ENCODE peak calls at places on chromosome 12, in five cellular contexts. One of them, this sample, is unnamed.

GRCh38 chr12:130044991-130045621 is 117.2 kb upstream of the FZD10 start:
- DNase-seq in HTR-8/SVneo: no peak
- DNase-seq in PC-9: no peak
- DNase-seq in activated T-cell treated with anti-CD3 and anti-CD28 coated beads, Interleukin-2, amount 50 U/mL, for 24 hours: no peak
- DNase-seq in heart right ventricle: no peak
- DNase-seq in this sample: no peak

GRCh38 chr12:119992129-119992705 is 3.2 kb downstream of the BICDL1 start:
- DNase-seq in HTR-8/SVneo: no peak
- DNase-seq in heart right ventricle: no peak
- DNase-seq in PC-9: no peak
- DNase-seq in activated T-cell treated with anti-CD3 and anti-CD28 coated beads, Interleukin-2, amount 50 U/mL, for 24 hours: no peak
- DNase-seq in this sample: no peak

GRCh38 chr12:119938049-119938667 is 50.9 kb upstream of the BICDL1 start:
- DNase-seq in heart right ventricle: peak
- DNase-seq in activated T-cell treated with anti-CD3 and anti-CD28 coated beads, Interleukin-2, amount 50 U/mL, for 24 hours: peak
- DNase-seq in HTR-8/SVneo: peak
- DNase-seq in PC-9: peak
- DNase-seq in this sample: peak

GRCh38 chr12:56593909-56594621 is 36.1 kb downstream of the BAZ2A start:
- DNase-seq in PC-9: peak
- DNase-seq in HTR-8/SVneo: peak
- DNase-seq in heart right ventricle: peak
- DNase-seq in activated T-cell treated with anti-CD3 and anti-CD28 coated beads, Interleukin-2, amount 50 U/mL, for 24 hours: peak
- DNase-seq in this sample: peak

GRCh38 chr12:52521175-52521574 is 981 bp upstream of the KRT5 start:
- DNase-seq in HTR-8/SVneo: no peak
- DNase-seq in activated T-cell treated with anti-CD3 and anti-CD28 coated beads, Interleukin-2, amount 50 U/mL, for 24 hours: no peak
- DNase-seq in PC-9: peak
- DNase-seq in heart right ventricle: no peak
- DNase-seq in this sample: no peak

GRCh38 chr12:132071837-132072384 is 72.2 kb downstream of the DDX51 start:
- DNase-seq in activated T-cell treated with anti-CD3 and anti-CD28 coated beads, Interleukin-2, amount 50 U/mL, for 24 hours: no peak
- DNase-seq in PC-9: no peak
- DNase-seq in HTR-8/SVneo: no peak
- DNase-seq in heart right ventricle: no peak
- DNase-seq in this sample: no peak

GRCh38 chr12:62552906-62553556 is 86.4 kb downstream of the MON2 start:
- DNase-seq in PC-9: no peak
- DNase-seq in HTR-8/SVneo: no peak
- DNase-seq in activated T-cell treated with anti-CD3 and anti-CD28 coated beads, Interleukin-2, amount 50 U/mL, for 24 hours: no peak
- DNase-seq in heart right ventricle: no peak
- DNase-seq in this sample: no peak

GRCh38 chr12:6114476-6114870 is 10.0 kb downstream of the VWF start:
- DNase-seq in activated T-cell treated with anti-CD3 and anti-CD28 coated beads, Interleukin-2, amount 50 U/mL, for 24 hours: no peak
- DNase-seq in heart right ventricle: no peak
- DNase-seq in HTR-8/SVneo: no peak
- DNase-seq in PC-9: no peak
- DNase-seq in this sample: no peak

GRCh38 chr12:10171954-10172353 is at the start of gene OLR1:
- DNase-seq in activated T-cell treated with anti-CD3 and anti-CD28 coated beads, Interleukin-2, amount 50 U/mL, for 24 hours: no peak
- DNase-seq in PC-9: no peak
- DNase-seq in HTR-8/SVneo: no peak
- DNase-seq in heart right ventricle: no peak
- DNase-seq in this sample: peak

This sample was measured in IMR-90.